ENCODE peak calls at places on chromosomes 7 and 10, in four cellular contexts. T is H9, O is neuronal stem cell, Q is mesenchymal stem cell. Z is an unnamed sample.

GRCh38 chr10:3486346-3487065 is 298.5 kb downstream of the KLF6 start:
- DNase-seq in T (peak; percentile 91), O (peak; percentile 62), Q (peak; percentile 67), Z (peak; percentile 82)

GRCh38 chr7:23600251-23600650 is 3.1 kb downstream of the CCDC126 start:
- DNase-seq in T (no peak), O (no peak), Q (no peak), Z (no peak)

GRCh38 chr7:41886906-41887311 is 184.0 kb upstream of the INHBA start:
- DNase-seq in T (peak; percentile 52), O (no peak), Q (peak; percentile 88), Z (no peak)

GRCh38 chr10:497898-498451 is 191.5 kb downstream of the DIP2C start:
- DNase-seq in T (no peak), O (no peak), Q (no peak), Z (no peak)

GRCh38 chr10:63987212-63987611 is 466.0 kb downstream of the REEP3 start:
- DNase-seq in T (no peak), O (no peak), Q (no peak), Z (no peak)

GRCh38 chr10:26931223-26931622 is 70.5 kb upstream of the ABI1 start:
- DNase-seq in T (peak; percentile 85), O (no peak), Q (peak; percentile 1), Z (peak; percentile 71)

GRCh38 chr10:83990126-83990525 is 149.2 kb upstream of the GHITM start:
- DNase-seq in T (no peak), O (no peak), Q (no peak), Z (no peak)

GRCh38 chr7:85479918-85480658 is 293.2 kb upstream of the SEMA3D start:
- DNase-seq in T (no peak), O (no peak), Q (no peak), Z (no peak)

GRCh38 chr7:101159696-101160674 is 5.4 kb downstream of the VGF start:
- DNase-seq in T (peak; percentile 65), O (no peak), Q (peak; percentile 37), Z (no peak)

GRCh38 chr7:20229652-20230500 is 12.7 kb upstream of the MACC1 start:
- DNase-seq in T (no peak), O (no peak), Q (peak; percentile 96), Z (no peak)

GRCh38 chr7:91414734-91415133 is 150.5 kb downstream of the FZD1 start:
- DNase-seq in T (no peak), O (no peak), Q (no peak), Z (no peak)

GRCh38 chr10:63343476-63343875 is 122.3 kb downstream of the JMJD1C start:
- DNase-seq in T (no peak), O (no peak), Q (no peak), Z (no peak)

GRCh38 chr7:81155654-81156373 is 237.0 kb upstream of the SEMA3C start:
- DNase-seq in T (no peak), O (no peak), Q (no peak), Z (no peak)

GRCh38 chr10:87734987-87735827 is 75.5 kb downstream of the PAPSS2 start:
- DNase-seq in T (peak; percentile 85), O (peak; percentile 70), Q (peak; percentile 64), Z (peak; percentile 23)

GRCh38 chr10:129807211-129807610 is 156.9 kb downstream of the EBF3 start:
- DNase-seq in T (no peak), O (no peak), Q (no peak), Z (no peak)

GRCh38 chr10:78549536-78549935 is 515.9 kb downstream of the RPS24 start:
- DNase-seq in T (no peak), O (no peak), Q (no peak), Z (no peak)

GRCh38 chr10:4838743-4839142 is 12.7 kb downstream of the AKR1E2 start:
- DNase-seq in T (no peak), O (no peak), Q (no peak), Z (no peak)

GRCh38 chr7:44977956-44978355 is 859 bp downstream of the MYO1G start:
- DNase-seq in T (no peak), O (no peak), Q (no peak), Z (no peak)

GRCh38 chr7:33055147-33055546 is 7.4 kb downstream of the NT5C3A start:
- DNase-seq in T (no peak), O (no peak), Q (no peak), Z (no peak)
- H3K14ac ChIP-seq in T (no peak overlapping the region), O (no peak overlapping the region), Q (no peak overlapping the region), Z (no peak overlapping the region)

DNA sequence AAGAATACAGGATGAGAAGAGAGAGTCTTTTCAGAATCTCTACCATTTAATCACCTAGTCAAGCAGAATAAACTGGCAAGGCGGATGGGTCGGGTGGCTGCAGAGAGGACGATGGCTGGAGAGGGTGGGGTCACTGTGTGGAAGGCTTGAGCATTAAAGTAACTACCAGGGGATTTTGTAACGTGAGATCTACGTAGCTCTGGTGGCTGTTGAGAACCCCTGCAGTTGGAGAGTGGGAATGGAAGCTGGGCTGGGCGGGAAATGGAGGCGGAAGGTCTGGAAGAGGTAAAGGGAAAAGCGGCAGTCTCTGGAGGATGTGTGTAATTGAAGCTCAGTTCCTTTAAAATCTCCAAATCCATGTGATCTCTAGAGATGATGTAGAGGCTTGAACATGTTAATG is 135.0 kb downstream of the GATA3 start:
- DNase-seq in T (peak; percentile 30), O (no peak), Q (no peak), Z (no peak)
- H2BK12ac ChIP-seq in T (no peak overlapping the region), O (no peak overlapping the region), Q (no peak overlapping the region), Z (no peak overlapping the region)

GRCh38 chr10:126252884-126253612 is 135.2 kb downstream of the ADAM12 start:
- DNase-seq in T (no peak), O (no peak), Q (peak; percentile 99), Z (no peak)
- H3K14ac ChIP-seq in T (no peak overlapping the region), O (no peak overlapping the region), Q (no peak overlapping the region), Z (no peak overlapping the region)

GRCh38 chr10:44237364-44238034 is 147.4 kb downstream of the CXCL12 start:
- DNase-seq in T (no peak), O (no peak), Q (no peak), Z (no peak)
- H2BK12ac ChIP-seq in T (no peak overlapping the region), O (no peak overlapping the region), Q (no peak overlapping the region), Z (no peak overlapping the region)